ENCODE peak calls at places on chromosome 16, in nine cellular contexts. P is fibroblast of mammary gland, S is fibroblast of villous mesenchyme, Q is A549, C is adrenal gland, F is choroid plexus epithelial cell, T is cardiac muscle cell, W is bronchial epithelial cell, Y is upper lobe of right lung. N is an unnamed sample.

GRCh38 chr16:68257906-68258800 is 6.2 kb upstream of the SLC7A6 start:
- DNase-seq in P (peak), S (peak), Q (peak), C (peak), F (peak), T (no peak), W (peak), Y (peak), N (peak)

GRCh38 chr16:48810436-48810802 is 200.4 kb upstream of the N4BP1 start:
- DNase-seq in P (no peak), S (no peak), Q (no peak), C (no peak), F (no peak), T (no peak), W (no peak), Y (no peak), N (no peak)

GRCh38 chr16:86355951-86356350 is 154.4 kb upstream of the FOXF1 start:
- DNase-seq in P (peak), S (no peak), Q (no peak), C (no peak), F (no peak), T (no peak), W (no peak), Y (no peak), N (no peak)

GRCh38 chr16:3791701-3792100 is 74.4 kb upstream of the TRAP1 start:
- DNase-seq in P (no peak), S (no peak), Q (no peak), C (no peak), F (no peak), T (no peak), W (no peak), Y (no peak), N (no peak)

GRCh38 chr16:89685916-89686315 is 573 bp upstream of the CDK10 start:
- DNase-seq in P (no peak), S (no peak), Q (no peak), C (no peak), F (no peak), T (no peak), W (no peak), Y (no peak), N (peak)

GRCh38 chr16:3819741-3820724 is 60.5 kb downstream of the CREBBP start:
- DNase-seq in P (peak), S (peak), Q (peak), C (peak), F (peak), T (peak), W (peak), Y (no peak), N (peak)

GRCh38 chr16:79717324-79717848 is 116.8 kb upstream of the MAF start:
- DNase-seq in P (no peak), S (peak), Q (no peak), C (no peak), F (no peak), T (no peak), W (no peak), Y (no peak), N (no peak)

GRCh38 chr16:4358831-4359561 is 7.9 kb upstream of the PAM16 start:
- DNase-seq in P (no peak), S (peak), Q (peak), C (peak), F (no peak), T (peak), W (no peak), Y (peak), N (peak)

GRCh38 chr16:3215601-3216262 is 19.2 kb downstream of the ZNF200 start:
- DNase-seq in P (no peak), S (no peak), Q (no peak), C (no peak), F (no peak), T (no peak), W (no peak), Y (no peak), N (peak)

GRCh38 chr16:89326721-89327120 is 109.2 kb downstream of the ZNF778 start:
- DNase-seq in P (no peak), S (no peak), Q (no peak), C (no peak), F (no peak), T (no peak), W (no peak), Y (peak), N (no peak)

GRCh38 chr16:79334127-79334526 is 266.4 kb downstream of the MAF start:
- DNase-seq in P (no peak), S (no peak), Q (peak), C (peak), F (no peak), T (no peak), W (no peak), Y (no peak), N (no peak)

GRCh38 chr16:8936421-8936820 is 27.3 kb downstream of the USP7 start:
- DNase-seq in P (peak), S (peak), Q (peak), C (peak), F (peak), T (peak), W (peak), Y (no peak), N (peak)

GRCh38 chr16:85383836-85384825 is 229.0 kb upstream of the GSE1 start:
- DNase-seq in P (no peak), S (no peak), Q (no peak), C (no peak), F (no peak), T (no peak), W (peak), Y (peak), N (no peak)

GRCh38 chr16:12679660-12680272 is 123.9 kb downstream of the CPPED1 start:
- DNase-seq in P (no peak), S (peak), Q (no peak), C (no peak), F (peak), T (no peak), W (no peak), Y (no peak), N (no peak)

GRCh38 chr16:61150351-61150750 is 885.9 kb downstream of the CDH8 start:
- DNase-seq in P (no peak), S (no peak), Q (no peak), C (no peak), F (no peak), T (no peak), W (no peak), Y (no peak), N (no peak)

GRCh38 chr16:29820730-29821662 is 734 bp downstream of the MVP start:
- DNase-seq in P (no peak), S (no peak), Q (peak), C (peak), F (peak), T (no peak), W (peak), Y (peak), N (peak)

GRCh38 chr16:56780646-56781045 is 50.7 kb downstream of the NUP93 start:
- DNase-seq in P (no peak), S (peak), Q (no peak), C (no peak), F (peak), T (no peak), W (no peak), Y (no peak), N (no peak)

DNA sequence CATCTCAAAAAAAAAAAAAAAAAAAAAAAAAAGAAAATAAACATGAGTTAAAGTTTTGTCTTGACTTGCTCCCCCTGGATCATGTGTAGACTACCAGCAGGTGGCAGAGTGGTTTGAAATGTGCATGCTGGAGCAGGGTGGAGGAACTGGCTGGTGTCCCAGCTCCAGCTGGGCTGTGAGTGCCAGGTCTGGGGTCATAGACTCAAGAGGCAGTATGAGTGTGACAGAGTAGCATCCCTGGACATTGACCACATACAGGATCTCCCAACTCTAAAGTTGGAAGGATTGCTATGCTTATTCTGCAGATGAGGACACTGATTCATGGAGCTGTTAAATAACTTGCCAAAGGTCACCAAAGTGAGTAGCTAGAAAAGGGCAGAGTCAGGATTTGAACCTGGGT is 198.0 kb upstream of the MPHOSPH6 start:
- DNase-seq in P (peak), S (peak), Q (peak), C (peak), F (peak), T (peak), W (peak), Y (no peak), N (no peak)
- TF ChIP-seq CTCF in P (no peak), S (peak), Q (no peak), C (peak), F (peak), T (peak), W (peak), Y (peak), N (peak)

DNA sequence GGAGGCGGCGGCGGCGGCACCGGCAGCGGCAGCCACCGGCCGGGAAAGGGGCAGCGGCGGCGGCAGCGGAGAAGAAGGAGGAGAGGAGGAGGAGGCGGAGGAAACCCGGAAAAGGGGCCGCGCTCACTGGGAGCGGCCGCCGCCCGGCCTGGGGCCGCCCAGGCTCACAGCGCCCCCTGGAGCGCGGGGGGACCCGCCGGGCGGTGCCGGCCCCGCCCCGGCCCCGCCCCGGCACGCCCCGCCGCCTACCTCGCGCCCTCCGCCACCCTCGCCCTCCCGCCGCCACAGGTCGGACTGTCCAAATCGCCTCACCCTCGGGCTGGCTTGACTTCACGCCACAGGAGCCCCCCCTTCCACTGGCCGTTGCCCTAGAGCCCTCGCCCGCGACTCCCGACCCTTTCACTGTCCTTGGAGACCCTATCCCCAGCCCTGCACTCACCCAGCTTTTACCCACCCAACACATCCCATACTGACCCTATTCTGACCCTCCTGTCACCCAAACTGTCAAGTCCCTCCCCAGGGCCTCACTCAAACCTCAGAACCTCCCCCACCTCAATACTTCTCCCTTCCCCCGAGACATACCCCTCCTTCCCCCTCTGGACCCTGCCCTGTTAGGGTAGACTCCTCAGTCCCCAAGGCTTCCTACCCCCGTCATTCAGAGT is at the start of gene CSNK2A2:
- DNase-seq in P (peak), S (peak), Q (peak), C (peak), F (peak), T (peak), W (peak), Y (peak), N (peak)
- TF ChIP-seq CTCF in P (no peak), S (no peak), Q (peak), C (peak), F (no peak), T (peak), W (peak), Y (no peak), N (no peak)

GRCh38 chr16:67028555-67029248 is at the start of gene CBFB:
- DNase-seq in P (peak), S (peak), Q (peak), C (peak), F (peak), T (peak), W (peak), Y (peak), N (peak)
- TF ChIP-seq CTCF in P (no peak), S (peak), Q (no peak), C (peak), F (no peak), T (no peak), W (no peak), Y (peak), N (no peak)

GRCh38 chr16:70392606-70393005 is 45.9 kb downstream of the DDX19A start:
- DNase-seq in P (no peak), S (no peak), Q (no peak), C (no peak), F (no peak), T (no peak), W (no peak), Y (no peak), N (no peak)

GRCh38 chr16:70394853-70395252 is 44.0 kb downstream of the ST3GAL2 start:
- DNase-seq in P (no peak), S (no peak), Q (no peak), C (no peak), F (no peak), T (no peak), W (no peak), Y (no peak), N (no peak)

GRCh38 chr16:70398177-70398743 is 40.6 kb downstream of the ST3GAL2 start:
- DNase-seq in P (no peak), S (no peak), Q (no peak), C (no peak), F (no peak), T (no peak), W (no peak), Y (no peak), N (peak)

GRCh38 chr16:70396209-70396904 is 42.5 kb downstream of the ST3GAL2 start:
- DNase-seq in P (peak), S (peak), Q (peak), C (no peak), F (peak), T (no peak), W (no peak), Y (no peak), N (peak)

DNA sequence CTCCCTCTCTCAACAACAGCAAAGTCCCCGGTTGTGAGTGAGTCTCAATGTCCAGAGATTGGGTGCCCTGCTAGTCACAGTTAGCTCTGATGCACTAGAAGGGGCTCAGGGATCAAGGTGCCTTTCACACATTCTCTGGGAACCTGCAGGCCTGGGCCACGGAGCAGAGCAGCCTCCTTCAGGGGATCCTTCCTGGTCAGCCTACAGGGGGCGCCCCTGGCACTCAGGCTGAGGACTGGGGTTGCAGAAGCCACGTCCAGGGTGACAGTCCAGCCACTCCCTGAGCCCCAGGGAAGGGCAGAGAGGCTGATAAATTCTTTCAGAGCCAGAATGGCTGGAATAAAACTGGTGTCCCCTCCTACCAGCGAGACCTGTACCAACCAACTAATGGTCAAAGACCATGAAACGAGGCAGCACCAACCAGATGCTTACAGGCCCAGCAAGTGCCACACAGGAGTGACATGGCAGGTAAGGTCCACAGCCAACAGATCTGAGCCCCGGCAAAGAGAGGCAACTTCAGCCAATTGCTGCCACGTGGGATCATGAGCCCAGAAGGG is 43.5 kb downstream of the ST3GAL2 start:
- DNase-seq in P (peak), S (peak), Q (peak), C (peak), F (peak), T (peak), W (no peak), Y (peak), N (peak)
- TF ChIP-seq CTCF in P (peak), S (peak), Q (peak), C (peak), F (peak), T (peak), W (peak), Y (peak), N (peak)

DNA sequence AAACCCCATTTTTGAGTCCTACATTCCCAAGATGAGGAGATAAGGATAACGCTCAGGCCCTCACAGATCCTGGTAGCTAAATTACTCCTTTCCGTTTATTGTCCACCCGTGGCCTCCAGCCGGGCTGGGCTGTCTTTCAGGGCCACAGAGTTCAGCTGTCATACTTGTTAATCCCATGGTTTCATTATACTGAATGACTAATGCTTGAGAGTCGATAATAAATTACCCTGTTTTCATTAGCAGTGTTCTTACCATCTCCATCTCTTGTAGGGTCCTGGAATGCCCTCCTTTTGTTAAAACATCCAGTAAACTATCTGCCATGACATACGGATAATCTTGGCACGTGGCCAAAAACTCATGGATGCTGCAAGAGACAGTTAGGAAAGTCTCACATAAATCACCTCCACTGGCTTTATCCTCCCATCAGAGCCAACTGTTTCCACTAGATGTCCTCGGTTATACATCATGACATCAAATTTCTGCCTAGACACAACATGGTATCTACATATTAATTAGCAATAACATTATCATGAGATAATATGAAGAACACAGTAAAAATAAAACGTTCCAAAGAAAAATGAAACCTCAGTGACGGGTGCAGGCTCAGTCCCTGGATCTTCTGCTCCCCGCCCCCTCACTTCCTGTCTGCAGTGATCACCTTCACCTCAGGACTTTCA is 45.3 kb downstream of the BRD7 start:
- DNase-seq in P (peak), S (peak), Q (peak), C (peak), F (peak), T (peak), W (peak), Y (no peak), N (peak)
- TF ChIP-seq CTCF in P (peak), S (peak), Q (peak), C (no peak), F (peak), T (peak), W (no peak), Y (no peak), N (peak)

GRCh38 chr16:10039220-10040096 is 142.8 kb downstream of the GRIN2A start:
- DNase-seq in P (peak), S (peak), Q (peak), C (no peak), F (no peak), T (peak), W (peak), Y (no peak), N (no peak)
- TF ChIP-seq CTCF in P (no peak), S (no peak), Q (no peak), C (no peak), F (no peak), T (no peak), W (no peak), Y (no peak), N (no peak)

N was measured in osteoblast.